ENCODE peak calls at places on chromosomes 5 and 9, in five cellular contexts. V is PC-9, S is suprapubic skin, E is adrenal gland, X is pancreas. G is an unnamed sample.

GRCh38 chr5:132434391-132434790 is 56.2 kb downstream of the IRF1 start:
- DNase-seq in S (no peak), X (no peak), V (no peak), E (no peak), G (no peak)

GRCh38 chr5:115544371-115545064 is at the start of gene FEM1C:
- DNase-seq in S (peak; percentile 99), X (peak; percentile 100), V (peak; percentile 97), E (peak; percentile 98), G (peak; percentile 98)

GRCh38 chr9:784202-784601 is 57.3 kb upstream of the DMRT1 start:
- DNase-seq in V (no peak), S (peak; percentile 32), X (no peak), E (no peak), G (no peak)

GRCh38 chr5:17001418-17001817 is 65.3 kb upstream of the MYO10 start:
- DNase-seq in V (no peak), E (no peak), S (no peak), X (no peak), G (no peak)

GRCh38 chr9:132901859-132902831 is 23.4 kb downstream of the SPACA9 start:
- DNase-seq in E (peak; percentile 78), X (peak; percentile 69), S (no peak), V (peak; percentile 78), G (peak; percentile 52)

GRCh38 chr5:39459091-39459490 is 34.3 kb upstream of the DAB2 start:
- DNase-seq in X (no peak), V (no peak), E (no peak), S (no peak), G (no peak)

GRCh38 chr9:115808108-115808507 is 345.5 kb upstream of the PAPPA start:
- DNase-seq in V (peak; percentile 7), E (no peak), S (no peak), X (no peak), G (no peak)

GRCh38 chr9:107624216-107624948 is 134.8 kb upstream of the KLF4 start:
- DNase-seq in V (peak; percentile 11), X (no peak), S (no peak), E (no peak), G (no peak)

GRCh38 chr5:57302643-57303042 is 128.8 kb downstream of the GPBP1 start:
- DNase-seq in X (no peak), E (no peak), V (no peak), S (no peak), G (no peak)

GRCh38 chr9:15469862-15470261 is 40.9 kb downstream of the PSIP1 start:
- DNase-seq in E (no peak), S (no peak), X (no peak), V (no peak), G (no peak)

GRCh38 chr9:101481296-101481695 is 45.7 kb upstream of the ALDOB start:
- DNase-seq in S (no peak), V (no peak), E (no peak), X (no peak), G (no peak)

GRCh38 chr5:128667148-128667547 is 129.1 kb upstream of the FBN2 start:
- DNase-seq in V (no peak), X (no peak), S (no peak), E (no peak), G (no peak)

DNA sequence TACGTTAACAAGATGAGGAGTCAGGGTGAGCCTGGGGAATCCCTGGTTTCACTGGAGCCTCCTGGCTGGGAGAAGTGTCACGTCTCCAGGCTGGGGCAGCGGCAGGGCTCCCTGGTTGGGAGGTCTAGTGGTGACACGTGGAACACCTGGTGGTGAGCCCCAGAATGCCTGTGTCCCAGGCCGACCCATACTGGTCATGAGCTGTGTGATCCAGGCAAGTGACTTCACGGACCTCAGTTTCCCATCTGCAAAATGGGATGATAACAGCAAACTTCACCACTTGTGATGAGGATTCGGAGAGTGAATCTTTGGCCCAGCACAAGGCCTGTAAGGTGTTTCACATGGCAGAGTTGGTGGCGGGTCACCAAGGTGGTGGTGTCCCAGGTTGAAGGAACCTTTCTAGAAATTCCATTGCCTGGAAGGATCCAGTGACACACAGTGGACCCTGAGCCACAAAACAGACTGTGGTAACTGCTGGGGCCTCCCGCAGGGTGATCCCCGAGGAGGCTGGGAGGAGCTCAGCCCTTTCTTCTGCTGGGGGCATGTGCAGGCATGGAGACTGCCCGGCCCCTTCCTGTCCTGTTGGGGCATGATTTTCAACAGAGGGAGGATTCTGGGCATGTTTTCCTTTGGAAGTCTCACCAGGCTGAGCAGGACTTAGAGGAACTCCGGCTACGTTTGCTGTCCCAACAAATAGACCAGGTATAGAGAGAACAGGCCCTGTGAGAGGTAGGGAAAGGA is 153.9 kb upstream of the IER5L start:
- DNase-seq in E (no peak), V (no peak), X (no peak), S (no peak), G (no peak)
- H3K27ac ChIP-seq in E (no peak overlapping the region), V (peak overlapping the region; percentile 94), X (no peak overlapping the region), S (peak overlapping the region; percentile 80), G (no peak overlapping the region)

GRCh38 chr5:157518963-157519362 is 56.6 kb downstream of the ADAM19 start:
- DNase-seq in X (no peak), S (no peak), V (no peak), E (no peak), G (no peak)
- H3K4me1 ChIP-seq in X (no peaks in the 10 kb centered on the region), S (peaks cover 3% of the 10 kb centered on the region), V (no peaks in the 10 kb centered on the region), E (peaks cover 19% of the 10 kb centered on the region), G (peaks cover 40% of the 10 kb centered on the region)

GRCh38 chr9:80491086-80491749 is 919.5 kb downstream of the TLE4 start:
- DNase-seq in X (no peak), E (no peak), S (no peak), V (no peak), G (no peak)
- TF ChIP-seq CTCF in X (no peak), E (no peak), S (no peak), V (no peak), G (no peak)

DNA sequence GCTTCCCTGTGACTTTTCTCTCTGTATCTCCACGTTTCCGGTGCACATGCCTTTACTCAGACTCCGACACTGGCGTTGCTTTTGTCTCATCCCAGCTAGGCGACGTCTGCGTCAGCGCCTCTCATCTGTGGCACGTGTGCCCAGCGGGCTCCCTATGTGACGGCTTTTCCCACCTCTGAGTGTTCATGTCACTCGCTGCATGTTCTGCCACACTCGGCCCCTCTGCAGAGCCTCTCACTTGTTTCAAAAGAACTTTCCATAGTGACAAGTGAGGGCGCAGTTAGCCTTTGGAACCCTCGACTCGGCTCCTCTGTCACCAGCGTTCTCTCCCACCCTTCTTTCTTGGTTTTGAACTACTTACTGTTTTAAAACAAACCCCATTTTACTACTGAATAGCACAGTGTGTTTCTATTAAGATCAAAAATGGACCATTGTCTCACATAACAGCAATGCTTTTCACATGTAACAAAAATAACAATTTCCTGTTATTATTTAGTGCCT is 113.4 kb upstream of the CACNA1B start:
- DNase-seq in X (no peak), E (no peak), S (no peak), V (no peak), G (no peak)
- H3K27ac ChIP-seq in X (no peak overlapping the region), E (no peak overlapping the region), S (no peak overlapping the region), V (no peak overlapping the region), G (no peak overlapping the region)

GRCh38 chr5:151673421-151673820 is 13.3 kb downstream of the SPARC start:
- DNase-seq in V (no peak), E (no peak), S (no peak), X (no peak), G (no peak)

GRCh38 chr5:151671979-151672378 is 14.7 kb downstream of the SPARC start:
- DNase-seq in X (no peak), V (no peak), S (no peak), E (peak; percentile 49), G (peak; percentile 78)

GRCh38 chr5:151667083-151667482 is 19.6 kb downstream of the SPARC start:
- DNase-seq in S (no peak), E (no peak), V (no peak), X (no peak), G (no peak)

GRCh38 chr5:151670074-151670686 is 16.5 kb downstream of the SPARC start:
- DNase-seq in S (no peak), E (no peak), X (no peak), V (no peak), G (no peak)

GRCh38 chr5:151670953-151671636 is 15.6 kb downstream of the SPARC start:
- DNase-seq in E (peak; percentile 74), S (no peak), X (no peak), V (no peak), G (no peak)
- H3K4me1 ChIP-seq in E (peaks cover 63% of the 10 kb centered on the region), S (peaks cover 70% of the 10 kb centered on the region), X (no peaks in the 10 kb centered on the region), V (no peaks in the 10 kb centered on the region), G (peaks cover 77% of the 10 kb centered on the region)

GRCh38 chr9:36788534-36788933 is 215.8 kb downstream of the MELK start:
- DNase-seq in V (peak; percentile 5), S (no peak), E (no peak), X (no peak), G (no peak)
- TF ChIP-seq CTCF in V (peak; percentile 53), S (peak; percentile 16), E (peak; percentile 16), X (no peak), G (no peak)

GRCh38 chr9:123312306-123312877 is 43.6 kb upstream of the CRB2 start:
- DNase-seq in E (no peak), X (no peak), S (no peak), V (no peak), G (no peak)
- H3K27ac ChIP-seq in E (no peak overlapping the region), X (no peak overlapping the region), S (no peak overlapping the region), V (no peak overlapping the region), G (no peak overlapping the region)

GRCh38 chr5:177492841-177493240 is 4.6 kb downstream of the PDLIM7 start:
- DNase-seq in E (no peak), S (no peak), X (no peak), V (no peak), G (no peak)
- H3K4me1 ChIP-seq in E (peaks cover 21% of the 10 kb centered on the region), S (peaks cover 48% of the 10 kb centered on the region), X (no peaks in the 10 kb centered on the region), V (peaks cover 36% of the 10 kb centered on the region), G (peaks cover 51% of the 10 kb centered on the region)

DNA sequence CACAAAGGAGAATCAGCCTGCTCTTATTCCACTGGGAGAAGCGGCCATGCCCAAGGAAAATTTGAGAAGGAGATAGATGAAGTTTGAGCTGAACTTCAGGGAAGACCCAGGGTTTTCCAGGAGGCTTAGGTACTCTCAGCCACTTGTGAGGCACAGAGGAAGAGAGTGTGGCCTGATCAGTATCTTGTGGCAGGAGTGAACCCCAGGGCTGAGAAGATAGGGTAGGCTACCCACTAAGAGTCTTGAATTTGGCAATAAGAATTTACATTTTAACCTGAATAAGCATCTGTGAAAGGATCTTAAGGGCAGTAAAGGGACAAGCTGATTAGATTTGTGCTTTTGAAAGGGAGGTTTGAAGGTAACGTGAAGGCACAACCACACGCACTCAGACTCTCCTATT is 108.4 kb upstream of the VCAN start:
- DNase-seq in V (no peak), X (no peak), S (no peak), E (no peak), G (no peak)
- TF ChIP-seq CTCF in V (no peak), X (no peak), S (no peak), E (no peak), G (no peak)